ENCODE peak calls at places on chromosomes 3 and 15, in eight cellular contexts. One of them, this sample, is unnamed.

GRCh38 chr3:71254251-71254650 is 329.3 kb downstream of the FOXP1 start:
- DNase-seq in SK-MEL-5: no peak
- DNase-seq in naive thymus-derived CD8-positive, alpha-beta T cell: no peak
- DNase-seq in NCI-H345: no peak
- DNase-seq in activated CD8-positive, alpha-beta memory T cell treated with anti-CD3 and anti-CD28 coated beads for 48 hours: no peak
- DNase-seq in astrocyte of the spinal cord: no peak
- DNase-seq in kidney tubule cell: peak
- DNase-seq in foreskin melanocyte: no peak
- DNase-seq in this sample: no peak

GRCh38 chr3:5769825-5770224 is 582.3 kb downstream of the EDEM1 start:
- DNase-seq in SK-MEL-5: no peak
- DNase-seq in activated CD8-positive, alpha-beta memory T cell treated with anti-CD3 and anti-CD28 coated beads for 48 hours: no peak
- DNase-seq in foreskin melanocyte: no peak
- DNase-seq in kidney tubule cell: no peak
- DNase-seq in naive thymus-derived CD8-positive, alpha-beta T cell: no peak
- DNase-seq in NCI-H345: no peak
- DNase-seq in astrocyte of the spinal cord: no peak
- DNase-seq in this sample: no peak

GRCh38 chr3:31268868-31269267 is 263.9 kb upstream of the STT3B start:
- DNase-seq in NCI-H345: no peak
- DNase-seq in astrocyte of the spinal cord: no peak
- DNase-seq in kidney tubule cell: no peak
- DNase-seq in naive thymus-derived CD8-positive, alpha-beta T cell: no peak
- DNase-seq in foreskin melanocyte: no peak
- DNase-seq in SK-MEL-5: no peak
- DNase-seq in activated CD8-positive, alpha-beta memory T cell treated with anti-CD3 and anti-CD28 coated beads for 48 hours: no peak
- DNase-seq in this sample: peak

GRCh38 chr3:45817788-45818523 is 21.6 kb upstream of the SLC6A20 start:
- DNase-seq in foreskin melanocyte: peak
- DNase-seq in naive thymus-derived CD8-positive, alpha-beta T cell: no peak
- DNase-seq in kidney tubule cell: peak
- DNase-seq in SK-MEL-5: peak
- DNase-seq in astrocyte of the spinal cord: peak
- DNase-seq in activated CD8-positive, alpha-beta memory T cell treated with anti-CD3 and anti-CD28 coated beads for 48 hours: no peak
- DNase-seq in NCI-H345: peak
- DNase-seq in this sample: no peak

GRCh38 chr3:42376397-42376798 is 34.0 kb downstream of the LYZL4 start:
- DNase-seq in activated CD8-positive, alpha-beta memory T cell treated with anti-CD3 and anti-CD28 coated beads for 48 hours: peak
- DNase-seq in kidney tubule cell: peak
- DNase-seq in astrocyte of the spinal cord: peak
- DNase-seq in foreskin melanocyte: no peak
- DNase-seq in NCI-H345: peak
- DNase-seq in naive thymus-derived CD8-positive, alpha-beta T cell: no peak
- DNase-seq in SK-MEL-5: no peak
- DNase-seq in this sample: peak

GRCh38 chr3:115279939-115280338 is 132.9 kb upstream of the ZBTB20 start:
- DNase-seq in astrocyte of the spinal cord: no peak
- DNase-seq in kidney tubule cell: no peak
- DNase-seq in foreskin melanocyte: no peak
- DNase-seq in naive thymus-derived CD8-positive, alpha-beta T cell: no peak
- DNase-seq in activated CD8-positive, alpha-beta memory T cell treated with anti-CD3 and anti-CD28 coated beads for 48 hours: no peak
- DNase-seq in NCI-H345: no peak
- DNase-seq in SK-MEL-5: no peak
- DNase-seq in this sample: no peak

GRCh38 chr3:905217-905616 is 187.6 kb upstream of the CNTN6 start:
- DNase-seq in foreskin melanocyte: no peak
- DNase-seq in NCI-H345: no peak
- DNase-seq in naive thymus-derived CD8-positive, alpha-beta T cell: no peak
- DNase-seq in activated CD8-positive, alpha-beta memory T cell treated with anti-CD3 and anti-CD28 coated beads for 48 hours: no peak
- DNase-seq in astrocyte of the spinal cord: no peak
- DNase-seq in kidney tubule cell: no peak
- DNase-seq in SK-MEL-5: no peak
- DNase-seq in this sample: no peak

GRCh38 chr15:101464999-101465669 is 24.4 kb downstream of the PCSK6 start:
- DNase-seq in NCI-H345: no peak
- DNase-seq in activated CD8-positive, alpha-beta memory T cell treated with anti-CD3 and anti-CD28 coated beads for 48 hours: no peak
- DNase-seq in foreskin melanocyte: no peak
- DNase-seq in astrocyte of the spinal cord: no peak
- DNase-seq in naive thymus-derived CD8-positive, alpha-beta T cell: no peak
- DNase-seq in kidney tubule cell: no peak
- DNase-seq in SK-MEL-5: no peak
- DNase-seq in this sample: no peak

GRCh38 chr15:23629234-23629805 is 18.3 kb downstream of the MAGEL2 start:
- DNase-seq in kidney tubule cell: peak
- DNase-seq in SK-MEL-5: peak
- DNase-seq in naive thymus-derived CD8-positive, alpha-beta T cell: no peak
- DNase-seq in foreskin melanocyte: no peak
- DNase-seq in activated CD8-positive, alpha-beta memory T cell treated with anti-CD3 and anti-CD28 coated beads for 48 hours: no peak
- DNase-seq in NCI-H345: no peak
- DNase-seq in astrocyte of the spinal cord: no peak
- DNase-seq in this sample: no peak

GRCh38 chr3:5021571-5022092 is 42.4 kb downstream of the BHLHE40 start:
- DNase-seq in SK-MEL-5: no peak
- DNase-seq in foreskin melanocyte: no peak
- DNase-seq in kidney tubule cell: peak
- DNase-seq in astrocyte of the spinal cord: peak
- DNase-seq in NCI-H345: no peak
- DNase-seq in naive thymus-derived CD8-positive, alpha-beta T cell: no peak
- DNase-seq in activated CD8-positive, alpha-beta memory T cell treated with anti-CD3 and anti-CD28 coated beads for 48 hours: no peak
- DNase-seq in this sample: no peak

GRCh38 chr3:194540268-194540937 is 53.6 kb upstream of the ATP13A3 start:
- DNase-seq in kidney tubule cell: no peak
- DNase-seq in activated CD8-positive, alpha-beta memory T cell treated with anti-CD3 and anti-CD28 coated beads for 48 hours: no peak
- DNase-seq in astrocyte of the spinal cord: no peak
- DNase-seq in SK-MEL-5: no peak
- DNase-seq in foreskin melanocyte: no peak
- DNase-seq in NCI-H345: no peak
- DNase-seq in naive thymus-derived CD8-positive, alpha-beta T cell: peak
- DNase-seq in this sample: peak

GRCh38 chr3:46334911-46335478 is 18.9 kb upstream of the CCR2 start:
- DNase-seq in kidney tubule cell: peak
- DNase-seq in astrocyte of the spinal cord: peak
- DNase-seq in activated CD8-positive, alpha-beta memory T cell treated with anti-CD3 and anti-CD28 coated beads for 48 hours: no peak
- DNase-seq in naive thymus-derived CD8-positive, alpha-beta T cell: no peak
- DNase-seq in foreskin melanocyte: no peak
- DNase-seq in NCI-H345: no peak
- DNase-seq in SK-MEL-5: no peak
- DNase-seq in this sample: no peak

GRCh38 chr3:50418845-50419244 is 59.5 kb upstream of the TMEM115 start:
- DNase-seq in foreskin melanocyte: no peak
- DNase-seq in NCI-H345: no peak
- DNase-seq in activated CD8-positive, alpha-beta memory T cell treated with anti-CD3 and anti-CD28 coated beads for 48 hours: no peak
- DNase-seq in astrocyte of the spinal cord: no peak
- DNase-seq in naive thymus-derived CD8-positive, alpha-beta T cell: no peak
- DNase-seq in SK-MEL-5: no peak
- DNase-seq in kidney tubule cell: peak
- DNase-seq in this sample: no peak

GRCh38 chr15:90956551-90957104 is 1.9 kb downstream of the RCCD1 start:
- DNase-seq in activated CD8-positive, alpha-beta memory T cell treated with anti-CD3 and anti-CD28 coated beads for 48 hours: peak
- DNase-seq in naive thymus-derived CD8-positive, alpha-beta T cell: peak
- DNase-seq in SK-MEL-5: peak
- DNase-seq in NCI-H345: no peak
- DNase-seq in foreskin melanocyte: peak
- DNase-seq in kidney tubule cell: peak
- DNase-seq in astrocyte of the spinal cord: peak
- DNase-seq in this sample: peak